ENCODE peak calls at places on chromosomes 4 and X, in five cellular contexts. J, V, H, B and W are unnamed samples.

GRCh38 chr4:185847352-185848078 is 35.5 kb upstream of the SORBS2 start:
- DNase-seq in J (peak), V (peak), H (no peak), B (peak), W (no peak)

GRCh38 chrX:120269379-120270035 is 18.9 kb downstream of the ZBTB33 start:
- DNase-seq in J (no peak), V (no peak), H (no peak), B (no peak), W (no peak)

GRCh38 chr4:77123403-77123802 is 33.6 kb upstream of the CCNG2 start:
- DNase-seq in J (no peak), V (no peak), H (no peak), B (no peak), W (no peak)

GRCh38 chr4:140150636-140150885 is 3.4 kb downstream of the MAML3 start:
- DNase-seq in J (no peak), V (no peak), H (no peak), B (no peak), W (no peak)

GRCh38 chrX:6026980-6027379 is 201.7 kb downstream of the NLGN4X start:
- DNase-seq in J (no peak), V (no peak), H (no peak), B (peak), W (no peak)

GRCh38 chrX:153460826-153461225 is 9.6 kb downstream of the HAUS7 start:
- DNase-seq in J (peak), V (peak), H (peak), B (peak), W (peak)

GRCh38 chr4:187493661-187494060 is 501.9 kb upstream of the ZFP42 start:
- DNase-seq in J (no peak), V (no peak), H (no peak), B (no peak), W (no peak)

GRCh38 chrX:39755152-39756032 is 342.4 kb downstream of the BCOR start:
- DNase-seq in J (peak), V (no peak), H (no peak), B (peak), W (no peak)

GRCh38 chr4:24795666-24796381 is 451 bp downstream of the SOD3 start:
- DNase-seq in J (no peak), V (no peak), H (no peak), B (no peak), W (no peak)